ENCODE peak calls at places on chromosomes 6 and 20, in five cellular contexts. G, M, Q, A and W are unnamed samples.

GRCh38 chr6:3419624-3420272 is 37.1 kb downstream of the SLC22A23 start:
- DNase-seq in A (peak), Q (no peak), M (no peak), G (no peak), W (no peak)

GRCh38 chr6:146741609-146742008 is 142.8 kb downstream of the ADGB start:
- DNase-seq in G (no peak), M (no peak), Q (no peak), A (no peak), W (no peak)

GRCh38 chr6:3214898-3215297 is 12.6 kb downstream of the TUBB2B start:
- DNase-seq in G (no peak), A (no peak), Q (no peak), M (no peak), W (no peak)

GRCh38 chr6:12576389-12576788 is 140.2 kb upstream of the PHACTR1 start:
- DNase-seq in M (peak), G (no peak), A (no peak), Q (no peak), W (no peak)

GRCh38 chr6:26363882-26364825 is 844 bp upstream of the BTN3A2 start:
- DNase-seq in G (no peak), M (no peak), A (peak), Q (no peak), W (no peak)

GRCh38 chr6:170166511-170167122 is 124.3 kb downstream of the DLL1 start:
- DNase-seq in M (no peak), A (no peak), G (peak), Q (no peak), W (no peak)

GRCh38 chr6:21836772-21837460 is 243.4 kb downstream of the SOX4 start:
- DNase-seq in A (no peak), G (no peak), M (no peak), Q (no peak), W (no peak)

GRCh38 chr6:34791842-34792604 is at the start of gene BLTP3A:
- DNase-seq in G (peak), M (peak), Q (peak), A (peak), W (peak)

GRCh38 chr6:169158182-169158573 is 95.5 kb downstream of the THBS2 start:
- DNase-seq in M (peak), A (no peak), Q (no peak), G (peak), W (no peak)

GRCh38 chr6:158464483-158464882 is 95.4 kb upstream of the TMEM181 start:
- DNase-seq in Q (no peak), G (no peak), A (no peak), M (no peak), W (no peak)

GRCh38 chr20:18662279-18662678 is 74.4 kb downstream of the DTD1 start:
- DNase-seq in A (no peak), Q (no peak), M (no peak), G (no peak), W (no peak)

GRCh38 chr6:3209114-3210023 is 18.1 kb downstream of the TUBB2B start:
- DNase-seq in Q (no peak), G (peak), A (peak), M (peak), W (no peak)

GRCh38 chr20:4412216-4412615 is 309.5 kb upstream of the PRND start:
- DNase-seq in A (no peak), M (no peak), G (no peak), Q (no peak), W (no peak)

GRCh38 chr6:69729870-69730449 is 66.8 kb downstream of the LMBRD1 start:
- DNase-seq in Q (no peak), G (no peak), A (peak), M (no peak), W (no peak)